ENCODE peak calls at places on chromosome 16, in ten cellular contexts. H is stomach; M is neural progenitor cell; B is heart right ventricle; E is lung; K is CD8-positive, alpha-beta T cell; Y is astrocyte; O is upper lobe of right lung; P is A549; T is Peyer's patch. F is an unnamed sample.

GRCh38 chr16:81035975-81036750 is 521 bp downstream of the ATMIN start:
- DNase-seq in O (peak; percentile 77), K (no peak), H (peak; percentile 34), P (peak; percentile 25), B (peak; percentile 12), E (no peak), Y (no peak), T (peak; percentile 52), M (peak; percentile 70), F (peak; percentile 35)

GRCh38 chr16:1333149-1333812 is at the start of gene BAIAP3:
- DNase-seq in B (no peak), E (no peak), K (peak; percentile 37), P (peak; percentile 46), Y (no peak), O (no peak), T (peak; percentile 78), H (peak; percentile 59), M (peak; percentile 77), F (peak; percentile 64)

GRCh38 chr16:82748026-82748425 is 121.3 kb downstream of the CDH13 start:
- DNase-seq in E (no peak), O (no peak), T (no peak), B (peak; percentile 57), M (no peak), H (no peak), Y (peak; percentile 84), P (no peak), K (no peak), F (no peak)

GRCh38 chr16:24009060-24009459 is 173.3 kb downstream of the PRKCB start:
- DNase-seq in T (no peak), Y (no peak), K (no peak), O (no peak), M (no peak), B (no peak), P (no peak), H (no peak), E (no peak), F (no peak)

GRCh38 chr16:84308120-84308519 is 13.4 kb downstream of the WFDC1 start:
- DNase-seq in O (peak; percentile 73), Y (no peak), H (peak; percentile 32), M (peak; percentile 88), T (peak; percentile 56), E (no peak), K (no peak), P (peak; percentile 64), B (peak; percentile 34), F (peak; percentile 66)

GRCh38 chr16:19757026-19757425 is 39.0 kb downstream of the IQCK start:
- DNase-seq in K (no peak), P (no peak), M (no peak), Y (peak; percentile 38), E (no peak), B (no peak), H (no peak), O (no peak), T (no peak), F (no peak)

GRCh38 chr16:28572659-28573510 is 19.2 kb downstream of the SGF29 start:
- DNase-seq in T (no peak), P (no peak), K (no peak), M (peak; percentile 63), O (no peak), Y (no peak), E (no peak), B (peak; percentile 44), H (no peak), F (no peak)

GRCh38 chr16:55559233-55559632 is 7.3 kb upstream of the CAPNS2 start:
- DNase-seq in E (no peak), P (no peak), M (no peak), Y (peak; percentile 58), K (no peak), H (no peak), T (no peak), O (no peak), B (no peak), F (no peak)

GRCh38 chr16:67458121-67458641 is 22.8 kb downstream of the ATP6V0D1 start:
- DNase-seq in Y (no peak), H (no peak), B (no peak), M (no peak), P (no peak), E (no peak), O (no peak), T (no peak), K (no peak), F (no peak)

GRCh38 chr16:67541391-67542263 is 13.0 kb downstream of the RIPOR1 start:
- DNase-seq in T (no peak), E (no peak), O (peak; percentile 61), B (peak; percentile 45), K (no peak), P (peak; percentile 54), Y (no peak), M (no peak), H (no peak), F (peak; percentile 5)

GRCh38 chr16:35562919-35563318 is 2103.5 kb downstream of the TP53TG3F start:
- DNase-seq in O (no peak), Y (no peak), E (no peak), T (no peak), P (no peak), M (no peak), B (no peak), H (no peak), K (no peak), F (no peak)
- H3K9me3 ChIP-seq in O (no peaks in the 10 kb centered on the region), Y (peaks cover 8% of the 10 kb centered on the region), E (no peaks in the 10 kb centered on the region), T (no peaks in the 10 kb centered on the region), P (no peaks in the 10 kb centered on the region), M (peaks cover 9% of the 10 kb centered on the region), B (no peaks in the 10 kb centered on the region), H (no peaks in the 10 kb centered on the region), K (peaks cover 3% of the 10 kb centered on the region), F (no peaks in the 10 kb centered on the region)

GRCh38 chr16:85688586-85689284 is at the start of gene GINS2:
- DNase-seq in T (peak; percentile 96), M (peak; percentile 98), E (peak; percentile 90), B (peak; percentile 82), H (peak; percentile 93), Y (peak; percentile 74), K (peak; percentile 87), O (peak; percentile 97), P (peak; percentile 97), F (peak; percentile 93)

GRCh38 chr16:85689950-85690320 is 1.2 kb upstream of the GINS2 start:
- DNase-seq in M (peak; percentile 16), B (no peak), E (no peak), P (no peak), H (no peak), K (no peak), O (no peak), T (no peak), Y (no peak), F (no peak)

GRCh38 chr16:85689285-85689949 is 663 bp upstream of the GINS2 start:
- DNase-seq in P (peak; percentile 33), Y (no peak), B (no peak), T (no peak), O (no peak), H (peak; percentile 33), E (no peak), K (no peak), M (no peak), F (no peak)

GRCh38 chr16:85686912-85687591 is 1.7 kb downstream of the GINS2 start:
- DNase-seq in K (no peak), M (no peak), H (no peak), P (no peak), B (no peak), Y (no peak), O (no peak), T (no peak), E (no peak), F (peak; percentile 67)

GRCh38 chr16:85687651-85688471 is 893 bp downstream of the GINS2 start:
- DNase-seq in O (no peak), K (no peak), M (no peak), H (no peak), P (no peak), E (no peak), B (no peak), Y (no peak), T (no peak), F (peak; percentile 54)
- TF ChIP-seq CTCF in O (no peak), K (no peak), M (no peak), H (no peak), P (no peak), E (no peak), B (no peak), Y (no peak), T (no peak), F (peak; percentile 36)

DNA sequence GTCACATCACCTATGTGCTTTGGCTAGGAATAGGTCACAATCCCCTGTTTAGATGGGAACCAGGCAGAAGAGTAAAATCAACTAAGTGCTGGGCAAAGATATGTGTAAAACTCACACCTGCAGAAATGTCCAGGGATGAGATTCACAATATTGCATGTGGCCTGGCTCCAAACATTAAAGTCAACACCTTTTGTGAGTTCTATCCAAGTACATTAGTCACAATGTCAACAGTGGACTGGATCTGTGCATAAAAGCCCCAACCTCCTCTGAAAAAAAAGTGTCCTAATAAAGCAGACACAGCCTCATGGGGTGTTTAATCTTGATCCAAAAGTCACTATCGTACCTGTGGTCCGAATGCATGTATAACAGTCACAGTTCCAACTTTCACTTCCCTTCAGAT is 1990.3 kb downstream of the TP53TG3F start:
- DNase-seq in P (no peak), K (no peak), O (no peak), Y (no peak), H (no peak), B (no peak), E (no peak), M (no peak), T (no peak), F (no peak)
- H3K9me3 ChIP-seq in P (peaks cover 9% of the 10 kb centered on the region), K (no peaks in the 10 kb centered on the region), O (peaks cover 20% of the 10 kb centered on the region), Y (peaks cover 48% of the 10 kb centered on the region), H (peaks cover 76% of the 10 kb centered on the region), B (peaks cover 28% of the 10 kb centered on the region), E (peaks cover 13% of the 10 kb centered on the region), M (peaks cover 26% of the 10 kb centered on the region), T (no peaks in the 10 kb centered on the region), F (peaks cover 13% of the 10 kb centered on the region)

DNA sequence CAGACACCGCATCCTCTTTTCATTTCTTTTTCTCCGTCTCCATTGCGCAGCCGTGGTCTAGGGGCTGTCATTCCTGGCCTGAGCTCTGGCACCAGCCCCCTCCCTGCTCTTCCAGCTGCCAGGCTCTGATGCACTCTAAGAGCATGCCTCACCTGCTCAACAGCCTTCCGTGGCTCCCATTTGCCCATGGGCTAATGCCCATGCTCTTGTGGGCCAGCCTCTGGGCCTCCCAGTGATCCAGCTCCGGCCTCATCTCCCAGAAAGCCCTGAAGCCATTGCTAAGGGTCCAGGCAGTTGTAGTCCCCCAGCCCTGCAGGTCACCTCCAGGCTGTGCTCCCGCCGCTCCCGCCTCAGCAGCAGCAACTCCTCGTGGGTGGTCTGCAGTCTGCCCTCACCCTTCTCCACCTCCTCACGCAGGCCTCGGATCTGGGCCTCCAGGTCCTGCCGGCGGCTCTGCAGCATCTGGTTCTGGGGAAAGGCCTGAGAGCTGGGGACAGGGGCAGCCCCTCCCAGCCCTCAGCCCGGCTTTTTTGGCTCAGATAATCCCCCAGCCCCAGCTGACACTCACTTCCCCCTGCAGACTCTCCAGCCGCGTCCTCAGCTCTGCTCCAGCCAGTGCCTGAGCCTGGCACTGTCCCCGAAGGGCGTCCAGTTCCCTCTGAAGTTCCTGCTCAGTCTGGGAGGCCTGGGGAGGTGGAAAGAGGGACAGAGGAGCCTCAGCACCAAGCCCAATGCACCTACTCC is 6.4 kb downstream of the BICDL2 start:
- DNase-seq in B (no peak), E (no peak), M (no peak), K (no peak), H (no peak), O (no peak), Y (no peak), T (no peak), P (no peak), F (no peak)
- TF ChIP-seq CTCF in B (no peak), E (no peak), M (no peak), K (no peak), H (no peak), O (no peak), Y (no peak), T (no peak), P (no peak), F (no peak)